ENCODE peak calls at places on chromosomes 2 and 18, in seven cellular contexts. A, I, Z, E, F, L and D are unnamed samples.

GRCh38 chr2:233912799-233913423 is 4.3 kb upstream of the TRPM8 start:
- DNase-seq in I (peak; percentile 18), F (peak; percentile 26), Z (no peak), L (no peak), A (no peak), E (no peak), D (peak; percentile 4)

GRCh38 chr2:12807907-12808810 is 91.4 kb downstream of the TRIB2 start:
- DNase-seq in Z (no peak), F (no peak), E (no peak), L (no peak), I (no peak), A (no peak), D (no peak)

GRCh38 chr2:130378206-130378897 is 22.5 kb downstream of the PTPN18 start:
- DNase-seq in L (no peak), E (no peak), A (no peak), Z (no peak), I (no peak), F (no peak), D (no peak)

GRCh38 chr2:199977984-199978415 is 22.6 kb downstream of the MAIP1 start:
- DNase-seq in I (peak; percentile 72), F (peak; percentile 94), A (no peak), E (no peak), L (peak; percentile 2), Z (peak; percentile 80), D (no peak)

GRCh38 chr2:216695401-216695821 is at the start of gene IGFBP5:
- DNase-seq in I (no peak), L (peak; percentile 25), A (no peak), Z (no peak), F (no peak), E (peak; percentile 87), D (no peak)

GRCh38 chr2:205902041-205902898 is 183.7 kb downstream of the INO80D start:
- DNase-seq in Z (no peak), I (no peak), F (no peak), E (no peak), L (no peak), A (no peak), D (no peak)

GRCh38 chr2:236600892-236601291 is 31.3 kb downstream of the ACKR3 start:
- DNase-seq in A (no peak), Z (no peak), I (no peak), L (no peak), F (no peak), E (no peak), D (no peak)

GRCh38 chr2:125973516-125973915 is 682.4 kb upstream of the GYPC start:
- DNase-seq in L (no peak), F (no peak), I (no peak), E (no peak), A (no peak), Z (no peak), D (no peak)

GRCh38 chr2:212863185-212863588 is 288.2 kb downstream of the IKZF2 start:
- DNase-seq in L (no peak), A (no peak), I (peak; percentile 64), F (peak; percentile 25), E (peak; percentile 32), Z (peak; percentile 48), D (no peak)

GRCh38 chr2:237591021-237591370 is 462 bp upstream of the RAB17 start:
- DNase-seq in E (peak; percentile 41), A (no peak), L (no peak), F (peak; percentile 90), I (no peak), Z (no peak), D (no peak)

GRCh38 chr18:68267583-68267982 is 447.3 kb downstream of the TMX3 start:
- DNase-seq in E (no peak), I (no peak), F (no peak), A (no peak), Z (no peak), L (no peak), D (no peak)

GRCh38 chr18:5455644-5456043 is 88.2 kb downstream of the EPB41L3 start:
- DNase-seq in L (no peak), E (no peak), I (no peak), A (no peak), Z (no peak), F (no peak), D (no peak)